ENCODE peak calls at places on chromosomes 13 and 19, in six cellular contexts. L is AG09309, W is NT2/D1, Q is epithelial cell of esophagus, Z is left colon, E is NCI-H2171. C is an unnamed sample.

GRCh38 chr19:383922-384800 is 24.8 kb downstream of the C2CD4C start:
- DNase-seq in W (peak; percentile 30), Z (no peak), E (no peak), L (no peak), Q (no peak), C (no peak)

GRCh38 chr19:48403606-48404005 is 10.1 kb downstream of the GRIN2D start:
- DNase-seq in Q (peak; percentile 69), E (peak; percentile 43), W (no peak), Z (peak; percentile 51), L (no peak), C (peak; percentile 54)

GRCh38 chr19:16085115-16085514 is 8.8 kb downstream of the TPM4 start:
- DNase-seq in L (no peak), Q (peak; percentile 62), Z (no peak), E (no peak), W (no peak), C (peak; percentile 39)

GRCh38 chr19:33124207-33125098 is 7.5 kb upstream of the WDR88 start:
- DNase-seq in Q (no peak), W (no peak), L (no peak), E (no peak), Z (no peak), C (no peak)

GRCh38 chr13:21014666-21015170 is 46.7 kb downstream of the LATS2 start:
- DNase-seq in Z (no peak), W (no peak), E (no peak), Q (peak; percentile 24), L (peak; percentile 32), C (peak; percentile 76)

GRCh38 chr19:3867971-3868769 is 668 bp downstream of the ZFR2 start:
- DNase-seq in E (no peak), Z (no peak), L (no peak), W (no peak), Q (no peak), C (no peak)

GRCh38 chr19:39183100-39183499 is 13.7 kb upstream of the NCCRP1 start:
- DNase-seq in W (no peak), Z (no peak), L (no peak), Q (peak; percentile 47), E (no peak), C (no peak)

GRCh38 chr19:34962281-34962944 is 1.6 kb downstream of the ZNF792 start:
- DNase-seq in L (no peak), W (no peak), Z (no peak), Q (no peak), E (no peak), C (no peak)

GRCh38 chr13:48782429-48782840 is 128.7 kb downstream of the CYSLTR2 start:
- DNase-seq in Q (no peak), L (no peak), W (no peak), Z (no peak), E (no peak), C (no peak)

GRCh38 chr13:112376050-112376681 is at the start of gene SPACA7:
- DNase-seq in W (no peak), Q (no peak), L (no peak), Z (no peak), E (no peak), C (no peak)

GRCh38 chr19:30160426-30160825 is 211.8 kb upstream of the ZNF536 start:
- DNase-seq in L (no peak), E (no peak), W (no peak), Z (no peak), Q (no peak), C (no peak)

GRCh38 chr19:10797078-10797477 is 38.9 kb downstream of the TMED1 start:
- DNase-seq in E (no peak), Z (no peak), L (no peak), Q (no peak), W (no peak), C (no peak)

GRCh38 chr13:112215871-112216270 is 148.9 kb downstream of the SOX1 start:
- DNase-seq in E (no peak), Z (no peak), W (no peak), Q (no peak), L (no peak), C (no peak)

GRCh38 chr19:48418317-48419064 is 25.0 kb downstream of the GRIN2D start:
- DNase-seq in Q (no peak), W (no peak), Z (no peak), L (no peak), E (no peak), C (peak; percentile 40)